ENCODE peak calls at places on chromosomes 1 and 21, in six cellular contexts. T is CD8-positive, alpha-beta T cell; S is tibial artery; B is tibial nerve; K is left ventricle myocardium inferior; C is lower lobe of right lung. J is an unnamed sample. For H3K27me3 and H3K36me3, the result is how much of the 10 kb centered on the place peaks cover.

GRCh38 chr21:36093512-36093911 is 23.7 kb downstream of the CBR1 start:
- DNase-seq in T (no peak), S (no peak), B (no peak), K (no peak), C (no peak), J (no peak)

GRCh38 chr1:8649027-8649426 is 168.4 kb downstream of the RERE start:
- DNase-seq in T (no peak), S (no peak), B (no peak), K (no peak), C (no peak), J (no peak)

GRCh38 chr1:67853704-67854103 is 20.4 kb upstream of the GNG12 start:
- DNase-seq in T (no peak), S (no peak), B (peak), K (peak), C (peak), J (peak)

GRCh38 chr21:35139382-35139715 is 90.2 kb upstream of the RUNX1 start:
- DNase-seq in T (no peak), S (no peak), B (no peak), K (no peak), C (no peak), J (no peak)

GRCh38 chr1:170700842-170701305 is 36.9 kb downstream of the PRRX1 start:
- DNase-seq in T (no peak), S (no peak), B (no peak), K (no peak), C (no peak), J (no peak)

GRCh38 chr1:209783338-209783737 is 1.0 kb downstream of the C1orf74 start:
- DNase-seq in T (no peak), S (no peak), B (no peak), K (no peak), C (no peak), J (no peak)

GRCh38 chr1:34800214-34800613 is 7.4 kb downstream of the GJA4 start:
- DNase-seq in T (no peak), S (no peak), B (no peak), K (no peak), C (no peak), J (no peak)

GRCh38 chr1:31694910-31695300 is 8.9 kb downstream of the COL16A1 start:
- DNase-seq in T (no peak), S (no peak), B (no peak), K (no peak), C (no peak), J (no peak)

GRCh38 chr21:33844104-33844889 is 71.3 kb downstream of the ATP5PO start:
- DNase-seq in T (no peak), S (no peak), B (no peak), K (peak), C (no peak), J (no peak)

GRCh38 chr1:215192306-215192705 is 109.8 kb downstream of the KCNK2 start:
- DNase-seq in T (no peak), S (no peak), B (no peak), K (no peak), C (no peak), J (no peak)

GRCh38 chr21:15058718-15059316 is 6.0 kb downstream of the NRIP1 start:
- DNase-seq in T (no peak), S (no peak), B (no peak), K (no peak), C (no peak), J (no peak)
- H3K4me3 ChIP-seq in T (no peak), S (no peak), B (no peak), K (peak), C (no peak), J (no peak)

GRCh38 chr1:85830837-85831236 is 122.6 kb upstream of the ZNHIT6 start:
- DNase-seq in T (no peak), S (no peak), B (no peak), K (no peak), C (no peak), J (no peak)
- H3K27me3 ChIP-seq in T (under half), S (under half), B (under half), K (under half), C (under half), J (under half)

GRCh38 chr1:43671193-43671592 is 21.2 kb downstream of the KDM4A start:
- DNase-seq in T (no peak), S (no peak), B (no peak), K (peak), C (no peak), J (no peak)
- H3K36me3 ChIP-seq in T (half or more), S (half or more), B (under half), K (half or more), C (half or more), J (half or more)

GRCh38 chr1:37255111-37255795 is 219.1 kb upstream of the ZC3H12A start:
- DNase-seq in T (no peak), S (no peak), B (no peak), K (no peak), C (no peak), J (peak)

GRCh38 chr1:37259019-37259418 is 215.4 kb upstream of the ZC3H12A start:
- DNase-seq in T (no peak), S (no peak), B (no peak), K (no peak), C (no peak), J (no peak)

GRCh38 chr1:37258068-37258467 is 216.3 kb upstream of the ZC3H12A start:
- DNase-seq in T (no peak), S (no peak), B (no peak), K (no peak), C (no peak), J (peak)

GRCh38 chr1:37257646-37258045 is 216.7 kb upstream of the ZC3H12A start:
- DNase-seq in T (no peak), S (no peak), B (no peak), K (no peak), C (no peak), J (no peak)

GRCh38 chr1:37255868-37256267 is 218.5 kb upstream of the ZC3H12A start:
- DNase-seq in T (no peak), S (no peak), B (no peak), K (no peak), C (no peak), J (peak)
- H3K4me3 ChIP-seq in T (no peak), S (no peak), B (no peak), K (no peak), C (no peak), J (no peak)

DNA sequence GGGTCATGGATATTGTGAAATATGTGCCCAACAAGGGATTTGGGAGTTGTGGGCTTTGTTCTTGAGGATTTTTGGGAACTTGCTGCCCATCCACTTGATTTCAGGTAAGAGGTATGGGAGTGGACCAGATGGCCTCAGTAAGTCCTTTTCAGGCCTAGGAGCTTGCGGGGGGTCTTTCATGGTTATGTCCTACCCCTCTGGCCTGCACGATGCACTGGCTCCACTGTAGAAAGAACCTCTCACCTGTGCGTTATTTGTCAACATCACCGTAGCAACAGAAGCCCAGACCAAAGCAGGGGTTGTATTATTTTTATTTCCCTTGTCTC is 8.6 kb downstream of the RIIAD1 start:
- DNase-seq in T (no peak), S (no peak), B (no peak), K (no peak), C (no peak), J (no peak)
- H3K27me3 ChIP-seq in T (under half), S (under half), B (under half), K (under half), C (under half), J (under half)

J was measured in H7.